ENCODE peak calls at places on chromosomes 12 and 14, in four cellular contexts. T, B, F and P are unnamed samples.

GRCh38 chr14:95185452-95186392 is 28.4 kb upstream of the DICER1 start:
- DNase-seq in T (no peak), B (peak), F (no peak), P (peak)

GRCh38 chr14:93019970-93020369 is 95.8 kb downstream of the ITPK1 start:
- DNase-seq in T (no peak), B (peak), F (no peak), P (no peak)

GRCh38 chr12:26979733-26980132 is 34.5 kb downstream of the TM7SF3 start:
- DNase-seq in T (no peak), B (no peak), F (no peak), P (no peak)

GRCh38 chr14:102998393-102998792 is 59.0 kb downstream of the CDC42BPB start:
- DNase-seq in T (no peak), B (no peak), F (peak), P (peak)

GRCh38 chr12:114368685-114369084 is 37.3 kb downstream of the TBX5 start:
- DNase-seq in T (no peak), B (no peak), F (no peak), P (no peak)

GRCh38 chr12:28710882-28711281 is 438.2 kb upstream of the FAR2 start:
- DNase-seq in T (no peak), B (no peak), F (peak), P (peak)

GRCh38 chr14:93078830-93079229 is 36.9 kb downstream of the ITPK1 start:
- DNase-seq in T (no peak), B (no peak), F (no peak), P (peak)

GRCh38 chr14:31895206-31895605 is 181.9 kb upstream of the ARHGAP5 start:
- DNase-seq in T (no peak), B (no peak), F (peak), P (peak)

GRCh38 chr12:28209782-28210181 is 19.5 kb downstream of the CCDC91 start:
- DNase-seq in T (no peak), B (no peak), F (no peak), P (peak)

GRCh38 chr12:102527256-102527720 is 46.9 kb upstream of the IGF1 start:
- DNase-seq in T (no peak), B (no peak), F (no peak), P (peak)

GRCh38 chr14:106657460-106657859 is 1131.1 kb downstream of the TMEM121 start:
- DNase-seq in T (peak), B (no peak), F (no peak), P (no peak)

GRCh38 chr12:51370667-51371066 is 20.5 kb downstream of the GALNT6 start:
- DNase-seq in T (no peak), B (no peak), F (no peak), P (no peak)

GRCh38 chr12:51082561-51083139 is 746 bp downstream of the CSRNP2 start:
- DNase-seq in T (no peak), B (no peak), F (peak), P (peak)

GRCh38 chr12:24697769-24698168 is 251.1 kb downstream of the BCAT1 start:
- DNase-seq in T (no peak), B (no peak), F (no peak), P (no peak)

GRCh38 chr12:66196806-66197205 is 7.8 kb downstream of the IRAK3 start:
- DNase-seq in T (no peak), B (no peak), F (no peak), P (peak)

GRCh38 chr12:9872743-9873142 is 3.6 kb upstream of the CLEC2B start:
- DNase-seq in T (no peak), B (peak), F (no peak), P (no peak)

GRCh38 chr12:2192231-2192630 is 139.4 kb downstream of the CACNA1C start:
- DNase-seq in T (no peak), B (no peak), F (no peak), P (no peak)

GRCh38 chr12:127046467-127046866 is 1220.5 kb upstream of the TMEM132C start:
- DNase-seq in T (no peak), B (no peak), F (no peak), P (peak)

GRCh38 chr12:3277261-3277943 is 200.2 kb downstream of the TSPAN9 start:
- DNase-seq in T (no peak), B (no peak), F (no peak), P (no peak)